ENCODE peak calls at places on chromosomes 11 and 22, in eight cellular contexts. One of them, this sample, is unnamed.

GRCh38 chr11:64227405-64227956 is 1.4 kb downstream of the NUDT22 start:
- DNase-seq in retina: no peak
- DNase-seq in Peyer's patch: no peak
- DNase-seq in skeletal muscle cell: no peak
- DNase-seq in neural crest cell: no peak
- DNase-seq in ELR: no peak
- DNase-seq in ELF-1: no peak
- DNase-seq in stimulated activated CD8-positive, alpha-beta memory T cell treated with anti-CD3 and anti-CD28 coated beads, Interleukin-4, amount 100 ng/mL, for 24 hours: no peak
- DNase-seq in this sample: no peak

GRCh38 chr11:54927704-54928103 is 221.1 kb downstream of the OR4A5 start:
- DNase-seq in ELR: no peak
- DNase-seq in stimulated activated CD8-positive, alpha-beta memory T cell treated with anti-CD3 and anti-CD28 coated beads, Interleukin-4, amount 100 ng/mL, for 24 hours: no peak
- DNase-seq in ELF-1: no peak
- DNase-seq in skeletal muscle cell: no peak
- DNase-seq in retina: no peak
- DNase-seq in Peyer's patch: no peak
- DNase-seq in neural crest cell: no peak
- DNase-seq in this sample: no peak

GRCh38 chr11:18617688-18618340 is 16.3 kb downstream of the SPTY2D1 start:
- DNase-seq in Peyer's patch: no peak
- DNase-seq in skeletal muscle cell: no peak
- DNase-seq in stimulated activated CD8-positive, alpha-beta memory T cell treated with anti-CD3 and anti-CD28 coated beads, Interleukin-4, amount 100 ng/mL, for 24 hours: no peak
- DNase-seq in retina: no peak
- DNase-seq in neural crest cell: no peak
- DNase-seq in ELR: no peak
- DNase-seq in ELF-1: no peak
- DNase-seq in this sample: no peak

GRCh38 chr11:96257972-96258951 is 84.7 kb downstream of the MAML2 start:
- DNase-seq in retina: no peak
- DNase-seq in neural crest cell: no peak
- DNase-seq in ELF-1: no peak
- DNase-seq in Peyer's patch: peak; percentile 77
- DNase-seq in stimulated activated CD8-positive, alpha-beta memory T cell treated with anti-CD3 and anti-CD28 coated beads, Interleukin-4, amount 100 ng/mL, for 24 hours: no peak
- DNase-seq in skeletal muscle cell: no peak
- DNase-seq in ELR: peak; percentile 63
- DNase-seq in this sample: no peak

GRCh38 chr11:83816572-83817187 is 530.5 kb upstream of the CCDC90B start:
- DNase-seq in neural crest cell: no peak
- DNase-seq in Peyer's patch: no peak
- DNase-seq in ELF-1: no peak
- DNase-seq in ELR: peak; percentile 60
- DNase-seq in skeletal muscle cell: no peak
- DNase-seq in stimulated activated CD8-positive, alpha-beta memory T cell treated with anti-CD3 and anti-CD28 coated beads, Interleukin-4, amount 100 ng/mL, for 24 hours: no peak
- DNase-seq in retina: no peak
- DNase-seq in this sample: peak; percentile 10

GRCh38 chr22:32355760-32356159 is 1.9 kb upstream of the RFPL3 start:
- DNase-seq in Peyer's patch: no peak
- DNase-seq in ELR: peak; percentile 12
- DNase-seq in ELF-1: no peak
- DNase-seq in retina: no peak
- DNase-seq in stimulated activated CD8-positive, alpha-beta memory T cell treated with anti-CD3 and anti-CD28 coated beads, Interleukin-4, amount 100 ng/mL, for 24 hours: no peak
- DNase-seq in neural crest cell: no peak
- DNase-seq in skeletal muscle cell: no peak
- DNase-seq in this sample: no peak

GRCh38 chr11:3101921-3102640 is 44.9 kb upstream of the CARS1 start:
- DNase-seq in stimulated activated CD8-positive, alpha-beta memory T cell treated with anti-CD3 and anti-CD28 coated beads, Interleukin-4, amount 100 ng/mL, for 24 hours: no peak
- DNase-seq in skeletal muscle cell: no peak
- DNase-seq in neural crest cell: no peak
- DNase-seq in ELR: no peak
- DNase-seq in Peyer's patch: peak; percentile 40
- DNase-seq in ELF-1: no peak
- DNase-seq in retina: no peak
- DNase-seq in this sample: no peak

GRCh38 chr11:118142809-118143208 is 9.8 kb downstream of the SCN4B start:
- DNase-seq in stimulated activated CD8-positive, alpha-beta memory T cell treated with anti-CD3 and anti-CD28 coated beads, Interleukin-4, amount 100 ng/mL, for 24 hours: no peak
- DNase-seq in Peyer's patch: peak; percentile 60
- DNase-seq in retina: no peak
- DNase-seq in skeletal muscle cell: no peak
- DNase-seq in ELF-1: no peak
- DNase-seq in ELR: peak; percentile 8
- DNase-seq in neural crest cell: no peak
- DNase-seq in this sample: no peak

GRCh38 chr11:2357246-2357645 is 19.9 kb upstream of the CD81 start:
- DNase-seq in ELR: no peak
- DNase-seq in ELF-1: no peak
- DNase-seq in retina: no peak
- DNase-seq in Peyer's patch: peak; percentile 13
- DNase-seq in stimulated activated CD8-positive, alpha-beta memory T cell treated with anti-CD3 and anti-CD28 coated beads, Interleukin-4, amount 100 ng/mL, for 24 hours: no peak
- DNase-seq in skeletal muscle cell: no peak
- DNase-seq in neural crest cell: no peak
- DNase-seq in this sample: no peak

GRCh38 chr22:17218341-17218740 is 894 bp downstream of the ADA2 start:
- DNase-seq in neural crest cell: no peak
- DNase-seq in skeletal muscle cell: no peak
- DNase-seq in ELR: no peak
- DNase-seq in retina: no peak
- DNase-seq in Peyer's patch: no peak
- DNase-seq in stimulated activated CD8-positive, alpha-beta memory T cell treated with anti-CD3 and anti-CD28 coated beads, Interleukin-4, amount 100 ng/mL, for 24 hours: no peak
- DNase-seq in ELF-1: no peak
- DNase-seq in this sample: no peak